ENCODE peak calls at places on chromosomes 1 and 21, in six cellular contexts. E is activated T-cell treated with anti-CD3 and anti-CD28 coated beads for 24 hours, X is kidney glomerular epithelial cell, Y is heart right ventricle, D is tibial nerve, U is left kidney. B is an unnamed sample.

GRCh38 chr1:185668013-185668412 is 66.2 kb upstream of the HMCN1 start:
- DNase-seq in E (no peak), X (no peak), Y (no peak), D (no peak), U (no peak), B (no peak)

GRCh38 chr1:48697066-48697707 is 79.5 kb downstream of the BEND5 start:
- DNase-seq in E (peak), X (peak), Y (peak), D (peak), U (peak), B (no peak)

GRCh38 chr1:22143065-22143514 is at the start of gene WNT4:
- DNase-seq in E (no peak), X (peak), Y (no peak), D (no peak), U (peak), B (no peak)

GRCh38 chr1:29239142-29239541 is 2.8 kb downstream of the PTPRU start:
- DNase-seq in E (no peak), X (no peak), Y (no peak), D (no peak), U (peak), B (peak)

GRCh38 chr1:168613689-168614655 is 37.6 kb downstream of the XCL1 start:
- DNase-seq in E (no peak), X (no peak), Y (peak), D (no peak), U (peak), B (no peak)

GRCh38 chr1:113653741-113654140 is 105.5 kb downstream of the PHTF1 start:
- DNase-seq in E (no peak), X (no peak), Y (no peak), D (no peak), U (no peak), B (no peak)

GRCh38 chr1:79252598-79252997 is 246.1 kb upstream of the ADGRL4 start:
- DNase-seq in E (no peak), X (no peak), Y (no peak), D (no peak), U (no peak), B (no peak)

GRCh38 chr21:31564439-31564838 is 95.1 kb upstream of the SOD1 start:
- DNase-seq in E (no peak), X (peak), Y (no peak), D (no peak), U (peak), B (peak)

GRCh38 chr1:66271904-66272254 is 262.1 kb upstream of the SGIP1 start:
- DNase-seq in E (no peak), X (no peak), Y (peak), D (peak), U (peak), B (no peak)

GRCh38 chr1:181459067-181459466 is 24.2 kb upstream of the CACNA1E start:
- DNase-seq in E (no peak), X (no peak), Y (no peak), D (no peak), U (no peak), B (no peak)

GRCh38 chr1:24639881-24640280 is 3.2 kb upstream of the SRRM1 start:
- DNase-seq in E (no peak), X (no peak), Y (no peak), D (no peak), U (no peak), B (no peak)

GRCh38 chr1:36349839-36350238 is 26.4 kb upstream of the EVA1B start:
- DNase-seq in E (no peak), X (no peak), Y (no peak), D (no peak), U (no peak), B (no peak)

GRCh38 chr1:203534526-203534925 is 40.6 kb downstream of the OPTC start:
- DNase-seq in E (no peak), X (peak), Y (no peak), D (no peak), U (no peak), B (peak)

GRCh38 chr1:63169057-63169456 is 153.3 kb upstream of the FOXD3 start:
- DNase-seq in E (no peak), X (no peak), Y (no peak), D (no peak), U (no peak), B (no peak)

GRCh38 chr1:222821239-222821638 is 6.4 kb downstream of the DISP1 start:
- DNase-seq in E (no peak), X (no peak), Y (no peak), D (no peak), U (no peak), B (no peak)

GRCh38 chr1:11967028-11967547 is 13.2 kb upstream of the MFN2 start:
- DNase-seq in E (no peak), X (peak), Y (no peak), D (no peak), U (peak), B (no peak)

GRCh38 chr1:18151436-18151835 is 43.8 kb downstream of the IGSF21 start:
- DNase-seq in E (no peak), X (no peak), Y (no peak), D (no peak), U (no peak), B (no peak)

GRCh38 chr1:143698016-143698415 is 273.8 kb downstream of the FAM72C start:
- DNase-seq in E (no peak), X (no peak), Y (peak), D (no peak), U (peak), B (no peak)

GRCh38 chr1:233114860-233115259 is 164.4 kb downstream of the NTPCR start:
- DNase-seq in E (no peak), X (no peak), Y (no peak), D (no peak), U (no peak), B (no peak)

GRCh38 chr1:157646144-157646543 is 48.3 kb upstream of the FCRL4 start:
- DNase-seq in E (no peak), X (no peak), Y (no peak), D (no peak), U (no peak), B (no peak)

GRCh38 chr1:150567717-150568561 is 11.5 kb downstream of the MCL1 start:
- DNase-seq in E (peak), X (peak), Y (peak), D (peak), U (peak), B (peak)

GRCh38 chr1:1616045-1616821 is 933 bp downstream of the MIB2 start:
- DNase-seq in E (no peak), X (no peak), Y (no peak), D (no peak), U (peak), B (no peak)

GRCh38 chr1:54596756-54597155 is 26.6 kb downstream of the FAM151A start:
- DNase-seq in E (no peak), X (no peak), Y (no peak), D (no peak), U (no peak), B (no peak)

GRCh38 chr1:229913491-229913890 is 153.5 kb upstream of the GALNT2 start:
- DNase-seq in E (no peak), X (no peak), Y (no peak), D (no peak), U (no peak), B (no peak)

GRCh38 chr1:114695430-114696093 is at the start of gene AMPD1:
- DNase-seq in E (no peak), X (peak), Y (no peak), D (no peak), U (peak), B (no peak)

GRCh38 chr1:183554577-183554976 is 35.7 kb downstream of the NCF2 start:
- DNase-seq in E (no peak), X (no peak), Y (no peak), D (no peak), U (no peak), B (no peak)

GRCh38 chr1:205008896-205009295 is 34.1 kb upstream of the CNTN2 start:
- DNase-seq in E (no peak), X (no peak), Y (no peak), D (no peak), U (no peak), B (no peak)

GRCh38 chr1:108199231-108199657 is 899 bp downstream of the SLC25A24 start:
- DNase-seq in E (no peak), X (peak), Y (peak), D (no peak), U (peak), B (peak)

GRCh38 chr1:203638914-203639313 is 12.3 kb downstream of the ATP2B4 start:
- DNase-seq in E (no peak), X (no peak), Y (peak), D (no peak), U (peak), B (no peak)

GRCh38 chr1:168465942-168466702 is 77.7 kb downstream of the XCL2 start:
- DNase-seq in E (peak), X (peak), Y (peak), D (no peak), U (peak), B (peak)

GRCh38 chr1:145979746-145980435 is 15.4 kb downstream of the POLR3GL start:
- DNase-seq in E (no peak), X (no peak), Y (no peak), D (no peak), U (no peak), B (no peak)

B was measured in kidney epithelial cell.